ENCODE peak calls at places on chromosomes 3 and 15, in seven cellular contexts. M is T-helper 1 cell; N is right cardiac atrium; G is hippocampal formation; E is psoas muscle; X is central memory CD8-positive, alpha-beta T cell; A is HT1080. J is an unnamed sample.

GRCh38 chr3:58463942-58464271 is 28.0 kb upstream of the KCTD6 start:
- DNase-seq in X (no peak), N (no peak), A (no peak), G (no peak), E (no peak), M (no peak), J (no peak)

GRCh38 chr3:172347895-172348680 is 100.2 kb downstream of the GHSR start:
- DNase-seq in X (no peak), N (no peak), A (no peak), E (no peak), M (no peak), G (no peak), J (no peak)

GRCh38 chr3:49020335-49021212 is 1.3 kb upstream of the NDUFAF3 start:
- DNase-seq in E (peak), G (no peak), X (no peak), M (no peak), N (peak), A (no peak), J (no peak)

GRCh38 chr3:46649436-46649835 is 37.1 kb downstream of the FAM240A start:
- DNase-seq in X (no peak), A (peak), N (no peak), E (no peak), M (no peak), G (no peak), J (no peak)

GRCh38 chr15:99169769-99170311 is 65.0 kb downstream of the SYNM start:
- DNase-seq in X (no peak), N (no peak), G (no peak), E (no peak), A (no peak), M (no peak), J (no peak)

GRCh38 chr3:46668116-46668515 is 25.4 kb downstream of the ALS2CL start:
- DNase-seq in E (peak), G (no peak), A (no peak), N (no peak), X (no peak), M (no peak), J (no peak)

GRCh38 chr3:146470424-146470990 is 1.1 kb upstream of the PLSCR2 start:
- DNase-seq in E (no peak), G (no peak), X (no peak), A (no peak), M (no peak), N (no peak), J (no peak)

GRCh38 chr15:89677381-89677780 is 1.8 kb downstream of the PLIN1 start:
- DNase-seq in E (no peak), X (no peak), M (no peak), A (no peak), G (no peak), N (no peak), J (no peak)

GRCh38 chr15:41888662-41889253 is 5.1 kb downstream of the SPTBN5 start:
- DNase-seq in N (no peak), M (no peak), A (no peak), X (no peak), G (no peak), E (peak), J (no peak)

GRCh38 chr3:184908859-184909258 is 96.9 kb downstream of the VPS8 start:
- DNase-seq in M (no peak), A (no peak), N (no peak), X (no peak), G (no peak), E (no peak), J (no peak)